ENCODE peak calls at places on chromosomes 16 and 17, in ten cellular contexts. One of them, this sample, is unnamed.

GRCh38 chr16:46774743-46775177 is 26.6 kb upstream of the MYLK3 start:
- DNase-seq in fibroblast of the aortic adventitia: no peak
- DNase-seq in HEK293T: no peak
- DNase-seq in NCI-H510A: no peak
- DNase-seq in fibroblast of lung: no peak
- DNase-seq in GM20000: no peak
- DNase-seq in T-helper 17 cell: no peak
- DNase-seq in stimulated activated CD8-positive, alpha-beta memory T cell treated with anti-CD3 and anti-CD28 coated beads, Interleukin-12 subunit alpha, Interleukin-12 subunit beta, amount 100 ng/mL, for 4 hours: no peak
- DNase-seq in KG1: no peak
- DNase-seq in activated T-helper 1 cell treated with anti-CD3 and anti-CD28 coated beads, Interleukin-12 subunit alpha, Interleukin-12 subunit beta, Interleukin-2, Interleukin-4 antibody, amounts not matched to agents 30 ng/mL and 10 ng/mL and 1 ng/mL, durations not matched to agents 14 hours and 24 hours and 36 hours: no peak
- DNase-seq in this sample: no peak

GRCh38 chr17:27471321-27472269 is 15.3 kb downstream of the KSR1 start:
- DNase-seq in KG1: no peak
- DNase-seq in fibroblast of the aortic adventitia: no peak
- DNase-seq in fibroblast of lung: no peak
- DNase-seq in HEK293T: no peak
- DNase-seq in activated T-helper 1 cell treated with anti-CD3 and anti-CD28 coated beads, Interleukin-12 subunit alpha, Interleukin-12 subunit beta, Interleukin-2, Interleukin-4 antibody, amounts not matched to agents 30 ng/mL and 10 ng/mL and 1 ng/mL, durations not matched to agents 14 hours and 24 hours and 36 hours: peak; percentile 84
- DNase-seq in T-helper 17 cell: peak; percentile 25
- DNase-seq in stimulated activated CD8-positive, alpha-beta memory T cell treated with anti-CD3 and anti-CD28 coated beads, Interleukin-12 subunit alpha, Interleukin-12 subunit beta, amount 100 ng/mL, for 4 hours: peak; percentile 60
- DNase-seq in NCI-H510A: no peak
- DNase-seq in GM20000: peak; percentile 56
- DNase-seq in this sample: no peak

GRCh38 chr17:78117027-78117981 is 11.3 kb downstream of the TMC6 start:
- DNase-seq in activated T-helper 1 cell treated with anti-CD3 and anti-CD28 coated beads, Interleukin-12 subunit alpha, Interleukin-12 subunit beta, Interleukin-2, Interleukin-4 antibody, amounts not matched to agents 30 ng/mL and 10 ng/mL and 1 ng/mL, durations not matched to agents 14 hours and 24 hours and 36 hours: no peak
- DNase-seq in T-helper 17 cell: no peak
- DNase-seq in GM20000: peak; percentile 22
- DNase-seq in fibroblast of lung: no peak
- DNase-seq in stimulated activated CD8-positive, alpha-beta memory T cell treated with anti-CD3 and anti-CD28 coated beads, Interleukin-12 subunit alpha, Interleukin-12 subunit beta, amount 100 ng/mL, for 4 hours: no peak
- DNase-seq in fibroblast of the aortic adventitia: no peak
- DNase-seq in NCI-H510A: peak; percentile 58
- DNase-seq in KG1: no peak
- DNase-seq in HEK293T: no peak
- DNase-seq in this sample: peak; percentile 14

GRCh38 chr16:11078812-11079459 is 134.6 kb downstream of the CLEC16A start:
- DNase-seq in fibroblast of lung: peak; percentile 82
- DNase-seq in KG1: no peak
- DNase-seq in NCI-H510A: no peak
- DNase-seq in HEK293T: no peak
- DNase-seq in GM20000: no peak
- DNase-seq in T-helper 17 cell: no peak
- DNase-seq in stimulated activated CD8-positive, alpha-beta memory T cell treated with anti-CD3 and anti-CD28 coated beads, Interleukin-12 subunit alpha, Interleukin-12 subunit beta, amount 100 ng/mL, for 4 hours: no peak
- DNase-seq in activated T-helper 1 cell treated with anti-CD3 and anti-CD28 coated beads, Interleukin-12 subunit alpha, Interleukin-12 subunit beta, Interleukin-2, Interleukin-4 antibody, amounts not matched to agents 30 ng/mL and 10 ng/mL and 1 ng/mL, durations not matched to agents 14 hours and 24 hours and 36 hours: no peak
- DNase-seq in fibroblast of the aortic adventitia: peak; percentile 99
- DNase-seq in this sample: peak; percentile 96

GRCh38 chr16:64144612-64145011 is 977.3 kb downstream of the CDH11 start:
- DNase-seq in NCI-H510A: no peak
- DNase-seq in T-helper 17 cell: no peak
- DNase-seq in fibroblast of the aortic adventitia: no peak
- DNase-seq in activated T-helper 1 cell treated with anti-CD3 and anti-CD28 coated beads, Interleukin-12 subunit alpha, Interleukin-12 subunit beta, Interleukin-2, Interleukin-4 antibody, amounts not matched to agents 30 ng/mL and 10 ng/mL and 1 ng/mL, durations not matched to agents 14 hours and 24 hours and 36 hours: no peak
- DNase-seq in stimulated activated CD8-positive, alpha-beta memory T cell treated with anti-CD3 and anti-CD28 coated beads, Interleukin-12 subunit alpha, Interleukin-12 subunit beta, amount 100 ng/mL, for 4 hours: no peak
- DNase-seq in GM20000: no peak
- DNase-seq in HEK293T: no peak
- DNase-seq in KG1: no peak
- DNase-seq in fibroblast of lung: no peak
- DNase-seq in this sample: no peak

GRCh38 chr16:11245222-11245737 is 10.7 kb downstream of the SOCS1 start:
- DNase-seq in fibroblast of lung: no peak
- DNase-seq in GM20000: no peak
- DNase-seq in activated T-helper 1 cell treated with anti-CD3 and anti-CD28 coated beads, Interleukin-12 subunit alpha, Interleukin-12 subunit beta, Interleukin-2, Interleukin-4 antibody, amounts not matched to agents 30 ng/mL and 10 ng/mL and 1 ng/mL, durations not matched to agents 14 hours and 24 hours and 36 hours: no peak
- DNase-seq in HEK293T: no peak
- DNase-seq in KG1: no peak
- DNase-seq in stimulated activated CD8-positive, alpha-beta memory T cell treated with anti-CD3 and anti-CD28 coated beads, Interleukin-12 subunit alpha, Interleukin-12 subunit beta, amount 100 ng/mL, for 4 hours: no peak
- DNase-seq in fibroblast of the aortic adventitia: no peak
- DNase-seq in NCI-H510A: no peak
- DNase-seq in T-helper 17 cell: no peak
- DNase-seq in this sample: no peak

GRCh38 chr16:2034695-2035430 is 8.2 kb downstream of the NHERF2 start:
- DNase-seq in activated T-helper 1 cell treated with anti-CD3 and anti-CD28 coated beads, Interleukin-12 subunit alpha, Interleukin-12 subunit beta, Interleukin-2, Interleukin-4 antibody, amounts not matched to agents 30 ng/mL and 10 ng/mL and 1 ng/mL, durations not matched to agents 14 hours and 24 hours and 36 hours: no peak
- DNase-seq in KG1: no peak
- DNase-seq in fibroblast of lung: no peak
- DNase-seq in fibroblast of the aortic adventitia: no peak
- DNase-seq in stimulated activated CD8-positive, alpha-beta memory T cell treated with anti-CD3 and anti-CD28 coated beads, Interleukin-12 subunit alpha, Interleukin-12 subunit beta, amount 100 ng/mL, for 4 hours: no peak
- DNase-seq in GM20000: no peak
- DNase-seq in HEK293T: no peak
- DNase-seq in NCI-H510A: no peak
- DNase-seq in T-helper 17 cell: no peak
- DNase-seq in this sample: peak; percentile 39

GRCh38 chr16:29839822-29840221 is 19.6 kb downstream of the MVP start:
- DNase-seq in stimulated activated CD8-positive, alpha-beta memory T cell treated with anti-CD3 and anti-CD28 coated beads, Interleukin-12 subunit alpha, Interleukin-12 subunit beta, amount 100 ng/mL, for 4 hours: no peak
- DNase-seq in fibroblast of the aortic adventitia: no peak
- DNase-seq in activated T-helper 1 cell treated with anti-CD3 and anti-CD28 coated beads, Interleukin-12 subunit alpha, Interleukin-12 subunit beta, Interleukin-2, Interleukin-4 antibody, amounts not matched to agents 30 ng/mL and 10 ng/mL and 1 ng/mL, durations not matched to agents 14 hours and 24 hours and 36 hours: no peak
- DNase-seq in KG1: no peak
- DNase-seq in HEK293T: no peak
- DNase-seq in NCI-H510A: no peak
- DNase-seq in fibroblast of lung: no peak
- DNase-seq in GM20000: no peak
- DNase-seq in T-helper 17 cell: no peak
- DNase-seq in this sample: no peak

GRCh38 chr16:10031473-10031872 is 150.8 kb downstream of the GRIN2A start:
- DNase-seq in HEK293T: no peak
- DNase-seq in activated T-helper 1 cell treated with anti-CD3 and anti-CD28 coated beads, Interleukin-12 subunit alpha, Interleukin-12 subunit beta, Interleukin-2, Interleukin-4 antibody, amounts not matched to agents 30 ng/mL and 10 ng/mL and 1 ng/mL, durations not matched to agents 14 hours and 24 hours and 36 hours: no peak
- DNase-seq in fibroblast of lung: no peak
- DNase-seq in fibroblast of the aortic adventitia: no peak
- DNase-seq in KG1: no peak
- DNase-seq in T-helper 17 cell: no peak
- DNase-seq in NCI-H510A: no peak
- DNase-seq in GM20000: no peak
- DNase-seq in stimulated activated CD8-positive, alpha-beta memory T cell treated with anti-CD3 and anti-CD28 coated beads, Interleukin-12 subunit alpha, Interleukin-12 subunit beta, amount 100 ng/mL, for 4 hours: no peak
- DNase-seq in this sample: no peak

GRCh38 chr17:5541610-5542202 is 42.6 kb downstream of the NLRP1 start:
- DNase-seq in activated T-helper 1 cell treated with anti-CD3 and anti-CD28 coated beads, Interleukin-12 subunit alpha, Interleukin-12 subunit beta, Interleukin-2, Interleukin-4 antibody, amounts not matched to agents 30 ng/mL and 10 ng/mL and 1 ng/mL, durations not matched to agents 14 hours and 24 hours and 36 hours: no peak
- DNase-seq in T-helper 17 cell: no peak
- DNase-seq in NCI-H510A: no peak
- DNase-seq in KG1: no peak
- DNase-seq in HEK293T: no peak
- DNase-seq in stimulated activated CD8-positive, alpha-beta memory T cell treated with anti-CD3 and anti-CD28 coated beads, Interleukin-12 subunit alpha, Interleukin-12 subunit beta, amount 100 ng/mL, for 4 hours: no peak
- DNase-seq in GM20000: no peak
- DNase-seq in fibroblast of lung: no peak
- DNase-seq in fibroblast of the aortic adventitia: no peak
- DNase-seq in this sample: no peak